ENCODE peak calls at places on chromosomes 2 and 18, in seven cellular contexts. V is SK-N-SH, O is HCT116, S is H1, G is K562, F is GM12878, E is HepG2. P is an unnamed sample.

GRCh38 chr2:158602027-158602426 is 145.3 kb downstream of the PKP4 start:
- DNase-seq in E (no peak), V (no peak), O (no peak), G (peak), S (no peak), F (no peak), P (no peak)

GRCh38 chr2:113406114-113406513 is 31.4 kb upstream of the ZNG1B start:
- DNase-seq in F (no peak), V (no peak), S (peak), O (no peak), G (no peak), E (no peak), P (no peak)

GRCh38 chr2:27959496-27959895 is 69.0 kb downstream of the BABAM2 start:
- DNase-seq in O (no peak), E (peak), S (no peak), V (no peak), F (no peak), G (no peak), P (no peak)

GRCh38 chr2:130869441-130870160 is 32.9 kb downstream of the ARHGEF4 start:
- DNase-seq in G (no peak), F (no peak), O (no peak), E (no peak), V (no peak), S (no peak), P (no peak)

GRCh38 chr2:210003394-210003793 is 956 bp downstream of the RPE start:
- DNase-seq in E (no peak), G (no peak), S (no peak), O (no peak), V (no peak), F (no peak), P (no peak)

GRCh38 chr18:60188943-60189342 is 183.6 kb downstream of the MC4R start:
- DNase-seq in V (no peak), E (no peak), F (no peak), S (no peak), G (no peak), O (no peak), P (no peak)

GRCh38 chr2:203061346-203061745 is 46.7 kb downstream of the NBEAL1 start:
- DNase-seq in S (no peak), E (peak), G (no peak), F (no peak), O (no peak), V (no peak), P (no peak)

GRCh38 chr2:109285244-109285651 is 156.2 kb downstream of the SH3RF3 start:
- DNase-seq in O (no peak), E (no peak), F (no peak), S (no peak), V (no peak), G (no peak), P (no peak)

GRCh38 chr2:9846554-9846953 is 3.3 kb downstream of the TAF1B start:
- DNase-seq in V (no peak), G (no peak), F (no peak), S (no peak), E (no peak), O (no peak), P (no peak)

GRCh38 chr18:76461692-76462325 is 33.2 kb downstream of the ZNF516 start:
- DNase-seq in G (no peak), V (no peak), S (no peak), O (no peak), F (no peak), E (no peak), P (no peak)

GRCh38 chr2:172097557-172098131 is 5.1 kb downstream of the DLX2 start:
- DNase-seq in V (peak), S (peak), O (no peak), G (peak), F (no peak), E (no peak), P (no peak)

GRCh38 chr2:160425794-160426193 is 67.8 kb downstream of the RBMS1 start:
- DNase-seq in O (no peak), E (no peak), S (no peak), V (no peak), F (no peak), G (no peak), P (no peak)

GRCh38 chr18:3869848-3870247 is 419.9 kb downstream of the TGIF1 start:
- DNase-seq in V (peak), S (no peak), G (no peak), F (no peak), E (peak), O (peak), P (peak)

GRCh38 chr18:23137093-23137640 is 1.9 kb downstream of the CABLES1 start:
- DNase-seq in O (no peak), S (no peak), E (no peak), F (no peak), G (no peak), V (no peak), P (no peak)
- TF ChIP-seq SIN3A in O (no peak), S (no peak), E (no peak), F (no peak), G (no peak), V (no peak), P (no peak)

GRCh38 chr2:178093471-178093870 is 18.8 kb upstream of the RBM45 start:
- DNase-seq in S (no peak), V (no peak), E (no peak), O (no peak), F (no peak), G (no peak), P (no peak)
- TF ChIP-seq SIN3A in S (no peak), V (no peak), E (no peak), O (no peak), F (no peak), G (no peak), P (no peak)

DNA sequence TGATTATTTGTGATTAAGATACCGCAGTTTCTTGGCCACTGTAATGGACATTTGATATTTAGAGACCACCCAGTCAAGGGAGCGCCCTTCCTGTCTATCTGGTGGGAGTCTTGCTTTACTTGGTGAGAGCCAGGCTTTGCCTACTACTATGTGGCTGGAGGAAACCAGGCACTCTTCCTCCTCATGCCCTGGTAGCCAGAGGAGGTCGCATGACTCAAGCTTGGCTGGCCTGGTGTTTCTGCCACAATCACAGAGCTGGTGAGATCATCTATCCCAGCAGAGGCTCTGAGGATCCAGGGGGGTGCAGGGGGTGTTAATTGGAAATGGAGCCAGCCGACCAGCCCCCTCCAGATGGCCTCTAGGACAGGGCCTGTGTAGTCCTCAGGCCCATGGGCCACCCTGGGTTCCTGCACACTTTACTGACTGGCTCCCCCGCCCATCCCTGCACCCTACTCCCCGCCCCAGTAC is 46.8 kb upstream of the BIN1 start:
- DNase-seq in S (no peak), V (no peak), O (no peak), G (no peak), F (no peak), E (no peak), P (no peak)
- TF ChIP-seq SIN3A in S (no peak), V (no peak), O (no peak), G (no peak), F (no peak), E (no peak), P (no peak)

GRCh38 chr2:101153077-101153707 is 2.0 kb upstream of the TBC1D8 start:
- DNase-seq in V (no peak), E (no peak), O (no peak), S (no peak), G (no peak), F (no peak), P (no peak)

GRCh38 chr2:101151141-101151858 is at the start of gene TBC1D8:
- DNase-seq in V (peak), F (no peak), O (peak), G (peak), E (peak), S (peak), P (no peak)

GRCh38 chr2:101153811-101154210 is 2.6 kb upstream of the TBC1D8 start:
- DNase-seq in E (no peak), G (no peak), V (no peak), O (no peak), S (no peak), F (no peak), P (no peak)

GRCh38 chr2:101151859-101152194 is 645 bp upstream of the TBC1D8 start:
- DNase-seq in E (no peak), O (no peak), G (no peak), F (no peak), V (no peak), S (no peak), P (no peak)

DNA sequence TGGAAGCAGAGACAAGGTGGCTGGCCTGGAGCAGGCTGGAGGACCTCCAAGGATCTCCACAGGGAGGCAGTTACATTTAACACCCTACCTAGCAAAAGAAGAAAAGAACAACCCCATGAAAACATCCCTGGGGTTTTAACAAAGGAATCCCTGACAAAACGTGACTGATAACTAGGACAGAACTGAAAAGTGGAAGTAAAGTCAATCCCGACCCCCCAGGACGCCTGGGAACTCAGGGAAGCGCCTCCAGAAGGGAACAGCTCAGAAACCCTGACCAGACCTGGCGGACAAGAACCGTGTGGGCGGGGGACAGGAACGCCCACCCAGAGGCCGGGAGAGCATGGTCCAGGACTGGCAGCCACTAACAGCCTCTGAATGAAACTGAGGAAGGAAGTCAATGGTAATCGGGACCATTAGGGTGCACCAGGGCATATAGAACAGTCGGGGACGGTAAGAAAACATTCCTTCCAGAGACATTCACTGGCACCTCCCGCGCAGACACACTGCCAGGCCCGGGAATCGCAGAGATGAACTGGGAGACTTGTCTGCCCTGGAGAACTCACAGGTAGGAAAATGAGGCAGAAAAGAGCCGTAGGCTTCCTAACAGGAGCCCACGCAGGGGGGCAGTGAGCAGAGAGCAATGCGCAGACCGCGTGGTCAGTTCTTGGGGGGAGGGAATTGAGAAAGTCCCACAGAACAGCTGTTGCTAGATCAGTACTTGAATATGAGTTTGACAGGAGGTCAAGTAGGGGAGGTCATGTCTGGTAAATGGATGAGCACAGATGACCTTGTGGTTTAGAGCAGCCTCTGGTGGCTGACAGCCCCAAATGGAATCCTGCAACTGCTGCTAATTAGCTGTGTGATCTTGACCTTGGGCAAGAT is 1.3 kb upstream of the TBC1D8 start:
- DNase-seq in V (peak), F (peak), O (peak), G (no peak), E (peak), S (peak), P (peak)
- TF ChIP-seq SIN3A in V (no peak), F (peak), O (no peak), G (no peak), E (peak), S (peak), P (peak)

GRCh38 chr2:39875182-39875913 is 96.3 kb upstream of the THUMPD2 start:
- DNase-seq in V (no peak), O (no peak), S (no peak), G (no peak), F (no peak), E (no peak), P (no peak)
- TF ChIP-seq SIN3A in V (no peak), O (no peak), S (no peak), G (no peak), F (no peak), E (no peak), P (no peak)

GRCh38 chr2:231482806-231483391 is 18.6 kb upstream of the NCL start:
- DNase-seq in E (peak), F (no peak), V (peak), O (no peak), G (peak), S (peak), P (no peak)
- TF ChIP-seq SIN3A in E (no peak), F (no peak), V (no peak), O (no peak), G (no peak), S (no peak), P (no peak)

GRCh38 chr18:13888317-13888716 is 27.0 kb downstream of the MC2R start:
- DNase-seq in F (no peak), E (no peak), S (no peak), G (no peak), O (no peak), V (no peak), P (no peak)
- TF ChIP-seq SIN3A in F (no peak), E (no peak), S (no peak), G (no peak), O (no peak), V (no peak), P (no peak)

GRCh38 chr2:30628341-30628740 is 178.9 kb downstream of the CAPN13 start:
- DNase-seq in G (no peak), S (no peak), E (no peak), F (no peak), V (no peak), O (no peak), P (no peak)
- TF ChIP-seq SIN3A in G (no peak), S (no peak), E (no peak), F (no peak), V (no peak), O (no peak), P (no peak)

DNA sequence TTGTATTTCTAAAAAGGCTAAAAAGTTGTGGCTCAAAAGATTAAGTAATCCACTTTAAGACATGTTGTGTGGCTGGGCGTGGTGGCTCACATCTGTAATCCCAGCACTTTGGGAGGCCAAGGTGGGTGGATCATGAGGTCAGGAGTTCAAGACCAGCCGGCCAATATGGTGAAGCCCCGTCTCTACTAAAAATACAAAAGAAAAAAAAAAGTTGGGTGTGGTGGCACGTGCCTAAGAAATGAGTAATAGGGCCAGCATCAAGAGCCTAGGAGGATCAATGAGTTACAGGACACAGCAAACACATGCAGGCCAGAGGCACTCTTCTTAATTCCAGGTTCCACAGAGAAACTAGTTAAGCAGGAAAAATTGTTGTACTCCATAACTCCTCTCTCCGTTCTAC is 61.7 kb downstream of the PUM2 start:
- DNase-seq in V (no peak), S (no peak), F (no peak), E (no peak), G (peak), O (peak), P (no peak)
- TF ChIP-seq SIN3A in V (no peak), S (no peak), F (no peak), E (no peak), G (no peak), O (peak), P (no peak)

GRCh38 chr18:10213526-10213925 is 240.9 kb upstream of the APCDD1 start:
- DNase-seq in F (peak), V (no peak), S (no peak), O (no peak), G (no peak), E (no peak), P (no peak)
- TF ChIP-seq SIN3A in F (no peak), V (no peak), S (no peak), O (no peak), G (no peak), E (no peak), P (no peak)

P was measured in Panc1.